ENCODE peak calls at places on chromosomes 6 and 20, in nine cellular contexts. F is A673; L is CD8-positive, alpha-beta T cell; C is AG10803; R is fibroblast of lung; K is mesothelial cell of epicardium; B is tibial artery; E is Panc1; G is right lobe of liver. Z is an unnamed sample.

GRCh38 chr20:11686900-11687543 is 230.7 kb upstream of the BTBD3 start:
- DNase-seq in F (peak), L (no peak), C (peak), R (peak), K (no peak), B (no peak), E (no peak), G (peak), Z (no peak)

GRCh38 chr20:12047838-12048432 is 130.2 kb downstream of the BTBD3 start:
- DNase-seq in F (no peak), L (no peak), C (peak), R (peak), K (no peak), B (no peak), E (no peak), G (no peak), Z (no peak)

GRCh38 chr6:25608562-25609174 is 43.3 kb upstream of the SCGN start:
- DNase-seq in F (no peak), L (no peak), C (no peak), R (no peak), K (no peak), B (no peak), E (no peak), G (no peak), Z (no peak)

GRCh38 chr6:170147832-170148708 is 142.8 kb downstream of the DLL1 start:
- DNase-seq in F (no peak), L (peak), C (no peak), R (no peak), K (no peak), B (no peak), E (no peak), G (peak), Z (peak)

GRCh38 chr20:62918137-62918536 is 8.2 kb downstream of the DIDO1 start:
- DNase-seq in F (no peak), L (no peak), C (no peak), R (no peak), K (no peak), B (no peak), E (no peak), G (no peak), Z (no peak)

GRCh38 chr6:75278474-75279077 is 6.0 kb downstream of the TMEM30A start:
- DNase-seq in F (peak), L (no peak), C (no peak), R (no peak), K (no peak), B (no peak), E (no peak), G (no peak), Z (no peak)

GRCh38 chr6:40788661-40789111 is 201.5 kb upstream of the LRFN2 start:
- DNase-seq in F (no peak), L (no peak), C (peak), R (peak), K (no peak), B (no peak), E (no peak), G (no peak), Z (no peak)

GRCh38 chr6:63649269-63649668 is 13.7 kb downstream of the PHF3 start:
- DNase-seq in F (no peak), L (no peak), C (no peak), R (peak), K (no peak), B (no peak), E (no peak), G (no peak), Z (no peak)

GRCh38 chr6:127462391-127462790 is 3.2 kb upstream of the KIAA0408 start:
- DNase-seq in F (no peak), L (no peak), C (peak), R (no peak), K (no peak), B (no peak), E (no peak), G (no peak), Z (no peak)

GRCh38 chr6:3746119-3746691 is 5.3 kb downstream of the PXDC1 start:
- DNase-seq in F (no peak), L (no peak), C (no peak), R (no peak), K (no peak), B (peak), E (no peak), G (no peak), Z (peak)

GRCh38 chr6:114839019-114839418 is 496.2 kb upstream of the HS3ST5 start:
- DNase-seq in F (no peak), L (no peak), C (no peak), R (no peak), K (no peak), B (no peak), E (no peak), G (no peak), Z (no peak)

GRCh38 chr6:83633609-83634008 is 75.3 kb downstream of the SNAP91 start:
- DNase-seq in F (no peak), L (no peak), C (no peak), R (no peak), K (no peak), B (no peak), E (no peak), G (no peak), Z (no peak)

GRCh38 chr6:51266569-51266968 is 447.9 kb downstream of the TFAP2B start:
- DNase-seq in F (no peak), L (no peak), C (no peak), R (no peak), K (no peak), B (no peak), E (no peak), G (no peak), Z (no peak)

GRCh38 chr6:165552248-165552736 is 110.7 kb downstream of the PDE10A start:
- DNase-seq in F (no peak), L (no peak), C (no peak), R (no peak), K (no peak), B (no peak), E (no peak), G (no peak), Z (no peak)

GRCh38 chr6:24672573-24673182 is 5.8 kb downstream of the ACOT13 start:
- DNase-seq in F (no peak), L (no peak), C (no peak), R (no peak), K (no peak), B (no peak), E (no peak), G (no peak), Z (no peak)

GRCh38 chr6:166382500-166382932 is 224 bp downstream of the MPC1 start:
- DNase-seq in F (no peak), L (no peak), C (no peak), R (no peak), K (no peak), B (no peak), E (no peak), G (peak), Z (no peak)

GRCh38 chr6:701696-702479 is 8.9 kb upstream of the EXOC2 start:
- DNase-seq in F (no peak), L (no peak), C (no peak), R (no peak), K (no peak), B (no peak), E (no peak), G (no peak), Z (no peak)

GRCh38 chr6:44942201-44942600 is 385.9 kb upstream of the RUNX2 start:
- DNase-seq in F (peak), L (no peak), C (no peak), R (no peak), K (no peak), B (no peak), E (no peak), G (no peak), Z (no peak)

GRCh38 chr6:166415306-166415705 is 32.6 kb upstream of the MPC1 start:
- DNase-seq in F (no peak), L (peak), C (no peak), R (no peak), K (no peak), B (no peak), E (no peak), G (no peak), Z (no peak)

GRCh38 chr6:47197672-47198640 is 111.7 kb downstream of the TNFRSF21 start:
- DNase-seq in F (no peak), L (no peak), C (no peak), R (no peak), K (no peak), B (no peak), E (no peak), G (no peak), Z (no peak)

GRCh38 chr20:59576216-59576953 is 28.0 kb upstream of the PHACTR3 start:
- DNase-seq in F (no peak), L (no peak), C (no peak), R (no peak), K (no peak), B (no peak), E (no peak), G (no peak), Z (no peak)

GRCh38 chr6:148182378-148182777 is 160.3 kb upstream of the SASH1 start:
- DNase-seq in F (no peak), L (no peak), C (no peak), R (no peak), K (no peak), B (no peak), E (no peak), G (no peak), Z (no peak)

GRCh38 chr6:6927437-6928361 is 180.1 kb upstream of the RREB1 start:
- DNase-seq in F (no peak), L (no peak), C (no peak), R (peak), K (no peak), B (no peak), E (no peak), G (no peak), Z (peak)

GRCh38 chr6:157235600-157236039 is 87.7 kb downstream of the TMEM242 start:
- DNase-seq in F (peak), L (peak), C (peak), R (peak), K (no peak), B (peak), E (no peak), G (peak), Z (no peak)

GRCh38 chr6:56540950-56541600 is 101.6 kb downstream of the DST start:
- DNase-seq in F (no peak), L (no peak), C (no peak), R (peak), K (no peak), B (no peak), E (no peak), G (no peak), Z (peak)

GRCh38 chr6:56541736-56542366 is 100.8 kb downstream of the DST start:
- DNase-seq in F (no peak), L (no peak), C (no peak), R (no peak), K (no peak), B (no peak), E (no peak), G (no peak), Z (no peak)

GRCh38 chr6:56539503-56540105 is 103.1 kb downstream of the DST start:
- DNase-seq in F (no peak), L (no peak), C (no peak), R (no peak), K (no peak), B (no peak), E (no peak), G (no peak), Z (no peak)

GRCh38 chr6:56540232-56540631 is 102.5 kb downstream of the DST start:
- DNase-seq in F (no peak), L (no peak), C (no peak), R (no peak), K (no peak), B (no peak), E (no peak), G (no peak), Z (peak)

GRCh38 chr6:56542367-56543331 is 100.0 kb downstream of the DST start:
- DNase-seq in F (peak), L (peak), C (peak), R (peak), K (peak), B (peak), E (peak), G (peak), Z (peak)
- TF ChIP-seq CTCF in F (peak), L (no peak), C (peak), R (peak), K (no peak), B (no peak), E (peak), G (peak), Z (no peak)

DNA sequence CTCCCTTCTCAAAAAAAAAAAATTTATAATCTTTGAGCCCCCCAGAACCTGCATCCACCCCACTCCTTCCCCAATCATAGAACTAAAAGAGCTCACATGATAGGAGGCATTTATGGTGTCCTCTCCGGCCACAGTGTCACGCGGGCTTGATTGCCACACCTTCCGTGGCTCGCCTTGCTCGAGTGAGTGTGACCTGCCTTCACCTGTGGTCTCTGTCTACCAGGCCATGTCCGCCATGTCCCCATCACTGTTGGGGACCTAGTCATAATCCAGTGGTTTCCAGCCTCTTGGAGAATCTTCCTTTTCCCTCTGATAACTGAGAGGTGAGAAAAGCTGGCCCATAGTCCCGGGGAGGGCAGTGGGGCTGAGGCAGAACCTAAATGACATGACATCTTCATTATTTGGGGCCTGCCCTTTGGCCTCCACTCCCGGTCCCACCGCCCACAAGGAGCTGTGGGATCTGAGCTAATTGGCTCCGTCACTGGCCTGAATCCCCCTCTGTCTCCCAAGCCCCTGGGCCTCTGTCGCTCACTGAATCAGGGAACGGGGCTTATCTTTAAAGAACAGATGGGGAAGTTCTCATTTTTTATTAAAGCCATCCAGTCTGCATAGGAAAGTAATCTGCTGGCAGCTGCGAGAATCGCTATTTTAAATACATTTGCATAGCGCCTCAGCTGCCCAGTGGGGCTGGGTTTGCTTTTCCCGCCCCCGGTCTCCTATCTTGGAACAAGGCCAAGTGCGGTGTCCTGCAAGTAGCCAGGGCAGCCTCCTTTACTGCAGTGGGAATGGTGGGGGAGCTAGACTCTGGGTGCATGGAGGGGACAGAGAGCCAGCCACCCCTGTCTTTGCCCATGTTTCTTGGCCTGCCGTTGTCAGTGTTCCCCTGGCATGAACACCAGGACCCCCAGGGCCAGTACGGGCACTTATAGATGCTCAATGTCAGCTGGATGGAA is 197.6 kb upstream of the PMEPA1 start:
- DNase-seq in F (no peak), L (no peak), C (no peak), R (no peak), K (no peak), B (peak), E (no peak), G (no peak), Z (no peak)
- TF ChIP-seq CTCF in F (no peak), L (no peak), C (no peak), R (no peak), K (no peak), B (no peak), E (no peak), G (no peak), Z (no peak)

GRCh38 chr20:18904624-18905023 is 91.0 kb downstream of the SCP2D1 start:
- DNase-seq in F (peak), L (no peak), C (peak), R (no peak), K (no peak), B (peak), E (peak), G (no peak), Z (peak)
- TF ChIP-seq CTCF in F (peak), L (no peak), C (peak), R (no peak), K (no peak), B (peak), E (peak), G (peak), Z (peak)

GRCh38 chr20:61260905-61261304 is 8.8 kb downstream of the CDH4 start:
- DNase-seq in F (no peak), L (no peak), C (no peak), R (no peak), K (no peak), B (no peak), E (no peak), G (no peak), Z (no peak)
- TF ChIP-seq CTCF in F (no peak), L (no peak), C (peak), R (no peak), K (no peak), B (no peak), E (peak), G (no peak), Z (peak)

DNA sequence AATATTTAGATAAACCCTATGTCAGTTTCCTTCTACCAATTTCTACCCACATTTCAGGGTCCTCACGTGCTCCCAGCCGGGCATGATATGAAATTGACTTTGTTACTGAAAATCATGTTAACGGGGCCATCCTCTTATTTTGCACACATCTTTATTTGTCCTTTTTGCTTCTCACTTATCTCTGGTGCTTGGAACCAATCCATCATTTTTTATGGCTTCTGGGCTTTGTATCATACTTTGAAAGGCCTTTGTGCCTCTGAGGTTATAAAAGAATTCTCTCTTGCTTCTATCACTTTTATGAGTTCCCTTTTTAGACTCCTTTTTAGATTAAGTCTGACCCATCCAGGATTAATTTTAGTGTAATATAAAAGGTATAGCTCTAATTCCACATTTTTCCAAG is 117.1 kb upstream of the PRND start:
- DNase-seq in F (no peak), L (no peak), C (peak), R (no peak), K (no peak), B (no peak), E (no peak), G (no peak), Z (no peak)
- TF ChIP-seq CTCF in F (no peak), L (no peak), C (no peak), R (no peak), K (no peak), B (no peak), E (no peak), G (no peak), Z (no peak)

DNA sequence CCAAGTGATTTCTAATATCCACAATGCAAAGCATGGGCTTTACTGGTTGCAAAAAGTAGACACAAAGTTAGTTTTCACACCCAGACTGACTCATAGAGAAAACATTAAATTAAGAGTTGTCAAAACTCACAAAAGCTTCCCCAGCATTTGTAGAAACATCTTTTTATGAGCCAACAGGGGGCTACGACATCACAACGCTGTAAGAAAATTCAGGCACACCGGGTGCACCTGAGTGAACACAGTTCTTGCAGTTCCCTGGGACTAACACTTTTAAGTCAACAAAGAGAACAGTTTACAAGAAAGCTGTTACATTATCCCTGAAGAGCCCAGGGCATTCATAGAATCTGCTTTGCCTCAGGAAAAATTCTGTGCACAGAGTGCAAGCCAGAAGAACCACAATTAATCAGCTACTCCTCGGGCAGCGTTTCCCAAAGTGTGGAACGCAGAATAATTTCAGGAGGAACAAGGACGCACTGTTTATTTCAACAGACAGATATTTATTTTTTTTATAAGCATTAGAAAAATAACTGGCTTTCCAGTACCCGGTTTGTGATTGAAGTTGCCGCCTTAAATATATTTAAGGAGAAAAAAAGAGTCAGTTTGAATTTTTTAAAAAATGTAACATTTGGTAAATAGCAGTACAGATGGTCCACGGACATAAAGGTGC is 1.2 kb downstream of the NCOA5 start:
- DNase-seq in F (peak), L (no peak), C (peak), R (peak), K (no peak), B (no peak), E (no peak), G (no peak), Z (peak)
- TF ChIP-seq CTCF in F (no peak), L (peak), C (peak), R (no peak), K (no peak), B (no peak), E (no peak), G (no peak), Z (no peak)

GRCh38 chr6:12381587-12381986 is 91.4 kb downstream of the EDN1 start:
- DNase-seq in F (no peak), L (no peak), C (peak), R (no peak), K (no peak), B (no peak), E (no peak), G (no peak), Z (no peak)
- TF ChIP-seq CTCF in F (no peak), L (no peak), C (no peak), R (no peak), K (no peak), B (no peak), E (no peak), G (no peak), Z (no peak)